ENCODE peak calls at places on chromosomes 1 and 21, in eight cellular contexts. One of them, this sample, is unnamed.
A peak's percentile ranks its signal among the peaks of the same experiment; 100 is the strongest.

GRCh38 chr1:30106125-30106524 is 617.3 kb downstream of the MATN1 start:
- DNase-seq in pancreas: no peak
- DNase-seq in left ventricle myocardium inferior: peak; percentile 27
- DNase-seq in adrenal gland: peak; percentile 15
- DNase-seq in heart left ventricle: no peak
- DNase-seq in PC-9: peak; percentile 38
- DNase-seq in left lung: no peak
- DNase-seq in tibial artery: no peak
- DNase-seq in this sample: peak; percentile 59

GRCh38 chr21:33127154-33127893 is 57.4 kb downstream of the OLIG1 start:
- DNase-seq in left ventricle myocardium inferior: peak; percentile 46
- DNase-seq in pancreas: peak; percentile 62
- DNase-seq in heart left ventricle: peak; percentile 53
- DNase-seq in tibial artery: peak; percentile 56
- DNase-seq in left lung: peak; percentile 84
- DNase-seq in adrenal gland: peak; percentile 68
- DNase-seq in PC-9: no peak
- DNase-seq in this sample: peak; percentile 85

GRCh38 chr1:45493116-45493697 is 2.2 kb upstream of the TESK2 start:
- DNase-seq in left ventricle myocardium inferior: no peak
- DNase-seq in heart left ventricle: peak; percentile 35
- DNase-seq in tibial artery: peak; percentile 51
- DNase-seq in PC-9: peak; percentile 51
- DNase-seq in pancreas: peak; percentile 56
- DNase-seq in left lung: no peak
- DNase-seq in adrenal gland: peak; percentile 73
- DNase-seq in this sample: peak; percentile 56

GRCh38 chr21:44866780-44867179 is 6.7 kb downstream of the PTTG1IP start:
- DNase-seq in heart left ventricle: peak; percentile 43
- DNase-seq in pancreas: no peak
- DNase-seq in tibial artery: no peak
- DNase-seq in PC-9: no peak
- DNase-seq in left ventricle myocardium inferior: no peak
- DNase-seq in adrenal gland: no peak
- DNase-seq in left lung: no peak
- DNase-seq in this sample: peak; percentile 78

GRCh38 chr1:113615425-113615824 is 143.9 kb downstream of the PHTF1 start:
- DNase-seq in PC-9: peak; percentile 55
- DNase-seq in left ventricle myocardium inferior: no peak
- DNase-seq in tibial artery: no peak
- DNase-seq in left lung: no peak
- DNase-seq in adrenal gland: no peak
- DNase-seq in pancreas: no peak
- DNase-seq in heart left ventricle: no peak
- DNase-seq in this sample: no peak

GRCh38 chr1:35269989-35270289 is 1.4 kb downstream of the ZMYM4 start:
- DNase-seq in PC-9: no peak
- DNase-seq in pancreas: no peak
- DNase-seq in adrenal gland: no peak
- DNase-seq in left lung: no peak
- DNase-seq in tibial artery: no peak
- DNase-seq in heart left ventricle: no peak
- DNase-seq in left ventricle myocardium inferior: no peak
- DNase-seq in this sample: no peak

GRCh38 chr1:173341307-173341706 is 134.2 kb upstream of the TNFSF4 start:
- DNase-seq in heart left ventricle: peak; percentile 60
- DNase-seq in left ventricle myocardium inferior: no peak
- DNase-seq in pancreas: no peak
- DNase-seq in PC-9: no peak
- DNase-seq in adrenal gland: no peak
- DNase-seq in left lung: no peak
- DNase-seq in tibial artery: peak; percentile 27
- DNase-seq in this sample: no peak

GRCh38 chr1:239997515-239998311 is 94.0 kb upstream of the FMN2 start:
- DNase-seq in PC-9: no peak
- DNase-seq in tibial artery: no peak
- DNase-seq in heart left ventricle: no peak
- DNase-seq in pancreas: peak; percentile 17
- DNase-seq in left lung: peak; percentile 84
- DNase-seq in left ventricle myocardium inferior: no peak
- DNase-seq in adrenal gland: no peak
- DNase-seq in this sample: no peak

DNA sequence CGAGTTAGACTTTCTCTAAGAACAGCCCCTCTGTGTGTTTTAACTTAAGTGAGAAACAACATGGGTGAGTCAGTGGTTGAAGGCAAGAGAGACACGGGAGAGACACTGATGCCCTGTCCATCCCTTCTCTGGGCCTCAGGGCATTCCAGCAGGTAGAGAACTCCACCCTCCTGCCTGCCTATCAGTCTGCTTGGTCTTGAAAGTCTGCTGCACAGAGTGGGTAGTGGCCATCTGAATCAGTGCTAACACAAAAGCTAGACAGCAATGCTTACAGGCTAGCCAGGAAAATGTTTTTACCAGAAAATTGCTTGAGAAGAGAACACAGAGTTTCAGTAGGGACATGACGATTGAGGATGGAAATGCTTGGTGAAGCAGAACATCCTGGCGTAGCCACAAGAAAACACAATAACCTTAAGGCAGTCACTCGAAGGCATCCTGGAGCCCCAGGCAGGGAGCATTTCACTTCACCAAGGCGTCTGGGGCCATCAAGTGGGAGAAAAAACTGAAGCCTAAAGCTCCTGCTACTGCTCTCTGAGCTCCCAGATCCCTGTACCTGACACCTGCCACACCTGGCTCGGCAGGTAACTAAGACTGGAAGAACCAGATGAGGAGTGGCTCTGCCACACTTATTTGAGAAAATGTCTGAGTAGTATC is 17.9 kb upstream of the LBR start:
- DNase-seq in pancreas: peak; percentile 10
- DNase-seq in adrenal gland: no peak
- DNase-seq in PC-9: peak; percentile 94
- DNase-seq in left lung: no peak
- DNase-seq in left ventricle myocardium inferior: no peak
- DNase-seq in tibial artery: no peak
- DNase-seq in heart left ventricle: no peak
- DNase-seq in this sample: no peak
- H3K27ac ChIP-seq in pancreas: peak overlapping the region; percentile 38
- H3K27ac ChIP-seq in adrenal gland: peak overlapping the region; percentile 75
- H3K27ac ChIP-seq in PC-9: peak overlapping the region; percentile 95
- H3K27ac ChIP-seq in left lung: peak overlapping the region; percentile 49
- H3K27ac ChIP-seq in left ventricle myocardium inferior: peak overlapping the region; percentile 89
- H3K27ac ChIP-seq in tibial artery: peak overlapping the region; percentile 88
- H3K27ac ChIP-seq in heart left ventricle: peak overlapping the region; percentile 82
- H3K27ac ChIP-seq in this sample: no peak overlapping the region

GRCh38 chr1:110673197-110673701 is 1.5 kb downstream of the KCNA3 start:
- DNase-seq in PC-9: no peak
- DNase-seq in heart left ventricle: no peak
- DNase-seq in left ventricle myocardium inferior: no peak
- DNase-seq in tibial artery: no peak
- DNase-seq in left lung: peak; percentile 43
- DNase-seq in adrenal gland: no peak
- DNase-seq in pancreas: no peak
- DNase-seq in this sample: no peak

GRCh38 chr1:110675060-110675791 is 486 bp upstream of the KCNA3 start:
- DNase-seq in PC-9: no peak
- DNase-seq in heart left ventricle: peak; percentile 26
- DNase-seq in left ventricle myocardium inferior: no peak
- DNase-seq in left lung: peak; percentile 78
- DNase-seq in tibial artery: no peak
- DNase-seq in pancreas: no peak
- DNase-seq in adrenal gland: no peak
- DNase-seq in this sample: no peak

GRCh38 chr1:110672753-110673108 is 2.0 kb downstream of the KCNA3 start:
- DNase-seq in adrenal gland: no peak
- DNase-seq in left lung: no peak
- DNase-seq in PC-9: no peak
- DNase-seq in pancreas: no peak
- DNase-seq in heart left ventricle: no peak
- DNase-seq in tibial artery: no peak
- DNase-seq in left ventricle myocardium inferior: no peak
- DNase-seq in this sample: no peak

GRCh38 chr1:110673805-110674336 is 869 bp downstream of the KCNA3 start:
- DNase-seq in left lung: peak; percentile 78
- DNase-seq in tibial artery: no peak
- DNase-seq in pancreas: no peak
- DNase-seq in adrenal gland: no peak
- DNase-seq in heart left ventricle: no peak
- DNase-seq in PC-9: no peak
- DNase-seq in left ventricle myocardium inferior: no peak
- DNase-seq in this sample: no peak

DNA sequence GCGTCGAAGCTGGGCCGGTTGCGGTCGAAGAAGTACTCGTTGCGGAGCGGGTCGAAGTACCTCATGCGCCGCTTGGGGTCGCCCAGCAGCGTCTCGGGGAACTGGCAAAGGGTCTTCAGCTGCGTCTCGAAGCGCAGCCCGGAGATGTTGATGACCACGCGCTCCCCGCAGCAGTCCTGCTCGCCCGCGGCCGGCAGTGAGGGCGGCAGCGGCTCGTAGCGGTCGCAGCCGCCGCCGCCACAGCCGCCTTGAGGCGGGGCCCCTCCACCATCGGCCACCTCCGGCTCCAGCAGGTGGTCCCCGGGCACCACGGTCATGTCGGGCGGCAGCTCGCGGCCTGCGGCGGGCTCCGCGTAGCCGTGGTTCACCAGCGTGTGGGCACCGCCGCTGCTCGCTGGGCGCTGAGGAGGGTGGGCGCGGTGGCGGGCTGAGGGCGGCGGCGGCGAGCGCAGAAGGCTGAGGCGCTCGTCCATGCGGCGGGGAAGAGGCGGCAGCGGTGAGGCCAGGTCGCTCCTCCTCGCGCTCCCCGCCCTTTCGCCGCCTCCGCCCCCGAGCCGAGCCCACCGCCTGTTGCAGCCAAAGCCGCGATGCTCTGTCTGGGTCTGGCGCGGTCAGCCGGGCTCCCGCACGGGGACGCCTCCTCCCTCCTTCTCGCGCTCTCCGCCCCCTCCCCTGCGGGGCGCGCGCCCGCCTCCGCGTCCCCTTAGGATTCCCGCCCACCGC is at the start of gene KCNA3:
- DNase-seq in heart left ventricle: peak; percentile 27
- DNase-seq in left ventricle myocardium inferior: peak; percentile 19
- DNase-seq in pancreas: no peak
- DNase-seq in tibial artery: no peak
- DNase-seq in left lung: peak; percentile 84
- DNase-seq in PC-9: no peak
- DNase-seq in adrenal gland: no peak
- DNase-seq in this sample: no peak
- H3K4me3 ChIP-seq in heart left ventricle: peak within 1 kb of the TSS; percentile 65
- H3K4me3 ChIP-seq in left ventricle myocardium inferior: peak within 1 kb of the TSS; percentile 73
- H3K4me3 ChIP-seq in pancreas: peak within 1 kb of the TSS; percentile 25
- H3K4me3 ChIP-seq in tibial artery: peak within 1 kb of the TSS; percentile 40
- H3K4me3 ChIP-seq in left lung: peak within 1 kb of the TSS; percentile 56
- H3K4me3 ChIP-seq in PC-9: no peak within 1 kb of the TSS
- H3K4me3 ChIP-seq in adrenal gland: peak within 1 kb of the TSS; percentile 5
- H3K4me3 ChIP-seq in this sample: no peak within 1 kb of the TSS

DNA sequence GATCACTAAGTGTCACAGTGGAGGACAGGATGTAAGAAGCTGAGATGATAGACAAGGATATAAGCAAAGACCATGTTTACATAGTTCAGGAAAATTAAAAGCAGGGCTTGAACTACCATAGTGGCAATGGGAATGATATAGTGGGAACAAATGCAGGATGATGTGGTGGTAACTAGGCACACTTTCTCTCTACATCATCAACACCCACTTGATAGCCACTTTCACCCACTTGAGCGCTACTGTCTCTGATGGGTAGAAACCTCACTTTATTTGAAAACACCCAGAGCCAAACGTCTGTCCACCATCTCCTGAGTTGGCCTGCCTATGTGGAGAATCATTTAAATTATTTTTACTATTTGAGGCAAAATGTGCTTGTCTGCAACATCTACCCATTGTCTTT is 305.0 kb upstream of the ST6GALNAC5 start:
- DNase-seq in pancreas: no peak
- DNase-seq in tibial artery: no peak
- DNase-seq in left lung: no peak
- DNase-seq in heart left ventricle: no peak
- DNase-seq in left ventricle myocardium inferior: no peak
- DNase-seq in adrenal gland: no peak
- DNase-seq in PC-9: no peak
- DNase-seq in this sample: no peak
- H3K27ac ChIP-seq in pancreas: no peak overlapping the region
- H3K27ac ChIP-seq in tibial artery: no peak overlapping the region
- H3K27ac ChIP-seq in left lung: no peak overlapping the region
- H3K27ac ChIP-seq in heart left ventricle: no peak overlapping the region
- H3K27ac ChIP-seq in left ventricle myocardium inferior: no peak overlapping the region
- H3K27ac ChIP-seq in adrenal gland: no peak overlapping the region
- H3K27ac ChIP-seq in PC-9: no peak overlapping the region
- H3K27ac ChIP-seq in this sample: no peak overlapping the region

DNA sequence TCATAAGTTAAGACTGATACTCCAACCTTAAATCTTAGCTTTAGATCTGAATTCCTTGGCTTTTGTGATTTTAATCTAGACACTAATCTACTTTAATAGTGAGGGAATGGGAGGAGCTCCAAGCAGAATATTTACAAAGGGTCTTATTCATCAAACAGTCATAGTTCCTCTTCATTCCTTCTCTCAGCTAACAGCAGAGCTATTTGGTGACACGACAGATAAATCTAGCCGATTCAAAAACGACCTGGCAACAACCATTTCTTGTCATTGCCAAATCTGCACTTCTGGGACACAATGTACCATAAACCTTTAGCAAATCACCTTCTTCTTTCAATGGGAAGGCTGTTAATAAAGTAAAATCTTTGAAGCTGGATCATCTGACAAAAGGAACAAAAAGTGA is 52.8 kb upstream of the FOXD3 start:
- DNase-seq in left ventricle myocardium inferior: no peak
- DNase-seq in heart left ventricle: no peak
- DNase-seq in tibial artery: no peak
- DNase-seq in pancreas: no peak
- DNase-seq in adrenal gland: no peak
- DNase-seq in PC-9: no peak
- DNase-seq in left lung: no peak
- DNase-seq in this sample: no peak
- H3K4me3 ChIP-seq in left ventricle myocardium inferior: no peak overlapping the region
- H3K4me3 ChIP-seq in heart left ventricle: no peak overlapping the region
- H3K4me3 ChIP-seq in tibial artery: no peak overlapping the region
- H3K4me3 ChIP-seq in pancreas: no peak overlapping the region
- H3K4me3 ChIP-seq in adrenal gland: no peak overlapping the region
- H3K4me3 ChIP-seq in PC-9: no peak overlapping the region
- H3K4me3 ChIP-seq in left lung: no peak overlapping the region
- H3K4me3 ChIP-seq in this sample: no peak overlapping the region

This sample was measured in SJCRH30.